ENCODE peak calls at places on chromosomes 13 and 19, in eight cellular contexts. F is GDM1, N is NCI-H2081, R is WTC11, C is cardiac fibroblast, U is endothelial cell of umbilical vein, G is GM20000, D is RCC 7860. Q is an unnamed sample.

GRCh38 chr19:17632577-17632976 is 55.6 kb downstream of the UNC13A start:
- DNase-seq in N (no peak), U (no peak), C (no peak), F (no peak), D (no peak), G (no peak), R (no peak), Q (no peak)

GRCh38 chr13:110646442-110647364 is 31.4 kb downstream of the NAXD start:
- DNase-seq in U (no peak), G (no peak), R (no peak), D (no peak), F (no peak), N (no peak), C (no peak), Q (no peak)

GRCh38 chr19:53538378-53539109 is 599 bp downstream of the ZNF331 start:
- DNase-seq in R (no peak), C (no peak), F (no peak), U (no peak), G (no peak), N (no peak), D (no peak), Q (no peak)

GRCh38 chr19:48558018-48558684 is 6.2 kb downstream of the SULT2B1 start:
- DNase-seq in U (no peak), R (peak), C (peak), F (no peak), D (peak), N (no peak), G (no peak), Q (peak)

GRCh38 chr13:28059214-28059613 is 41.2 kb downstream of the FLT3 start:
- DNase-seq in F (peak), C (peak), G (peak), R (peak), N (no peak), D (no peak), U (peak), Q (no peak)

GRCh38 chr13:105655046-105655445 is 880.4 kb downstream of the EFNB2 start:
- DNase-seq in U (no peak), N (no peak), G (no peak), D (peak), C (peak), R (no peak), F (no peak), Q (no peak)

GRCh38 chr19:27652796-27653195 is 1560.2 kb downstream of the UQCRFS1 start:
- DNase-seq in U (no peak), N (no peak), F (no peak), D (no peak), C (no peak), R (no peak), G (no peak), Q (no peak)

GRCh38 chr13:35514166-35514565 is 37.7 kb upstream of the MAB21L1 start:
- DNase-seq in G (no peak), N (peak), C (no peak), D (no peak), U (no peak), R (no peak), F (no peak), Q (no peak)

GRCh38 chr19:50793558-50794065 is 3.4 kb downstream of the ACP4 start:
- DNase-seq in D (no peak), U (no peak), F (no peak), R (no peak), G (no peak), C (no peak), N (no peak), Q (peak)

GRCh38 chr19:46621191-46622117 is 3.4 kb downstream of the PTGIR start:
- DNase-seq in U (no peak), N (no peak), F (no peak), D (no peak), G (no peak), R (peak), C (no peak), Q (peak)

GRCh38 chr13:102399791-102400618 is 1.8 kb downstream of the FGF14 start:
- DNase-seq in F (no peak), R (peak), N (no peak), C (no peak), G (peak), D (no peak), U (no peak), Q (peak)

GRCh38 chr19:3045885-3046603 is 16.3 kb downstream of the TLE5 start:
- DNase-seq in D (no peak), U (no peak), G (no peak), F (no peak), N (peak), C (no peak), R (peak), Q (peak)

GRCh38 chr13:44382635-44383145 is 9.1 kb downstream of the SERP2 start:
- DNase-seq in D (no peak), R (no peak), U (no peak), G (no peak), N (no peak), F (no peak), C (no peak), Q (no peak)

GRCh38 chr19:10866495-10866894 is 4.9 kb upstream of the CARM1 start:
- DNase-seq in U (no peak), F (no peak), D (no peak), C (no peak), R (no peak), N (no peak), G (no peak), Q (no peak)

GRCh38 chr19:48660854-48661731 is 11.7 kb downstream of the NTN5 start:
- DNase-seq in C (peak), U (peak), G (peak), D (peak), R (peak), F (peak), N (peak), Q (peak)

GRCh38 chr13:113014752-113015745 is 46.0 kb downstream of the MCF2L start:
- DNase-seq in C (no peak), N (no peak), F (no peak), G (no peak), D (no peak), R (no peak), U (no peak), Q (no peak)

GRCh38 chr19:53659292-53659691 is 27.5 kb downstream of the DPRX start:
- DNase-seq in D (no peak), N (no peak), G (no peak), F (peak), U (no peak), R (peak), C (peak), Q (no peak)

GRCh38 chr19:45568732-45569131 is 15.9 kb downstream of the OPA3 start:
- DNase-seq in N (no peak), R (no peak), C (peak), D (peak), U (peak), G (no peak), F (no peak), Q (peak)

GRCh38 chr13:40471911-40472310 is 194.5 kb downstream of the FOXO1 start:
- DNase-seq in N (no peak), R (no peak), C (no peak), G (no peak), F (no peak), D (no peak), U (no peak), Q (no peak)

GRCh38 chr19:17001603-17002183 is 24.9 kb downstream of the CPAMD8 start:
- DNase-seq in F (no peak), D (no peak), R (no peak), U (no peak), G (no peak), C (no peak), N (no peak), Q (no peak)

GRCh38 chr13:91312324-91312723 is 35.2 kb upstream of the MIR17HG start:
- DNase-seq in F (peak), U (no peak), R (no peak), G (no peak), N (no peak), C (no peak), D (no peak), Q (no peak)